ENCODE peak calls at places on chromosomes 5 and 9, in nine cellular contexts. C is GM12878; V is colonic mucosa; W is pancreas; U is lower lobe of right lung; I is left ventricle myocardium inferior; O is suprapubic skin; Y is CD4-positive, alpha-beta memory T cell; P is body of pancreas. L is an unnamed sample.
A peak's percentile ranks its signal among the peaks of the same experiment; 100 is the strongest.

GRCh38 chr5:33433303-33434255 is 7.2 kb upstream of the TARS1 start:
- DNase-seq in C (no peak), V (peak; percentile 49), W (no peak), U (no peak), I (no peak), O (no peak), Y (no peak), P (no peak), L (no peak)

GRCh38 chr9:68920921-68921320 is 93.0 kb downstream of the PRKACG start:
- DNase-seq in C (no peak), V (no peak), W (no peak), U (no peak), I (no peak), O (no peak), Y (no peak), P (no peak), L (no peak)

GRCh38 chr5:14665949-14666741 is 1.6 kb downstream of the OTULIN start:
- DNase-seq in C (no peak), V (peak; percentile 50), W (no peak), U (no peak), I (no peak), O (no peak), Y (peak; percentile 51), P (peak; percentile 24), L (peak; percentile 49)

GRCh38 chr9:94870793-94871558 is 144.5 kb downstream of the AOPEP start:
- DNase-seq in C (no peak), V (peak; percentile 17), W (no peak), U (no peak), I (peak; percentile 65), O (no peak), Y (peak; percentile 92), P (no peak), L (no peak)

GRCh38 chr5:124801551-124801950 is 55.1 kb upstream of the ZNF608 start:
- DNase-seq in C (no peak), V (no peak), W (no peak), U (no peak), I (no peak), O (no peak), Y (no peak), P (no peak), L (no peak)

GRCh38 chr9:131503626-131504465 is 1.1 kb downstream of the POMT1 start:
- DNase-seq in C (no peak), V (no peak), W (no peak), U (no peak), I (no peak), O (no peak), Y (peak; percentile 66), P (no peak), L (peak; percentile 41)

GRCh38 chr9:523444-523843 is 308.8 kb downstream of the DOCK8 start:
- DNase-seq in C (no peak), V (no peak), W (no peak), U (no peak), I (no peak), O (no peak), Y (no peak), P (no peak), L (no peak)

GRCh38 chr5:157308826-157309465 is 43.0 kb downstream of the CYFIP2 start:
- DNase-seq in C (peak; percentile 27), V (no peak), W (no peak), U (no peak), I (no peak), O (no peak), Y (peak; percentile 37), P (no peak), L (no peak)

GRCh38 chr5:73786043-73786831 is 160.2 kb downstream of the ARHGEF28 start:
- DNase-seq in C (no peak), V (no peak), W (no peak), U (no peak), I (no peak), O (no peak), Y (no peak), P (no peak), L (peak; percentile 49)

GRCh38 chr5:123035950-123036390 is 555 bp downstream of the PPIC start:
- DNase-seq in C (no peak), V (peak; percentile 59), W (peak; percentile 64), U (peak; percentile 81), I (peak; percentile 53), O (peak; percentile 78), Y (no peak), P (peak; percentile 71), L (peak; percentile 71)

GRCh38 chr9:100322954-100323536 is 29.7 kb downstream of the TEX10 start:
- DNase-seq in C (no peak), V (no peak), W (no peak), U (no peak), I (no peak), O (no peak), Y (no peak), P (peak; percentile 15), L (peak; percentile 53)

GRCh38 chr9:115941561-115942315 is 211.9 kb upstream of the PAPPA start:
- DNase-seq in C (no peak), V (no peak), W (no peak), U (no peak), I (no peak), O (no peak), Y (no peak), P (no peak), L (no peak)
- H3K27ac ChIP-seq in C (no peak overlapping the region), V (no peak overlapping the region), W (no peak overlapping the region), U (no peak overlapping the region), I (peak overlapping the region; percentile 92), O (no peak overlapping the region), Y (no peak overlapping the region), P (no peak overlapping the region), L (peak overlapping the region; percentile 89)

DNA sequence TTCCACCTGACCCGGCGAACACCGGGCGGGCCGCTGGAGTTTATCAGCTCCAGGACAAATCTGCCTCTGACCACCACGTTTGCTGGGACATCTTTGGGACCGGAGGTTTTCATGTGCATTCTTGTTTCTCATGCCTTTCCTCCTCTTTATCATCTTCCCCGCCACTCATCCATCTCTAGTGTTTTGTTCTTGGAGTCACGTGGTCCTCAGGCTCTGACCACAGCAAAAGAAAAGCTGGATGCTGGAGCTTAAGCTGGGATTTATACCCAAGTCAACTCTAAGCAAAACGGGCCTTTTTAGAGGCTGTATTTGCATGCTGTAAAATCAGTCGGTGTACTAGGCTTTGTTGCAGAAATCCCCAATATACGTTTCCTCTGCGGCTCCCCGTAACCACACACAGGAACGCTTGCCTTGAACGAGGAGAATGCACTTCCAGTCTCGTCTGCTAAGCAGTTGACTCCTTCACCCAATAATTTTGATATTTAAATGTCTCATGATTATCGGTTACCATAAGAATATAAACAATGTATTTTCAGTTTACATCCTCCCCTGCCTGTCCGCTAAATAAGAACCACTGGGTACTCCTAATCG is 642 bp upstream of the NDUFS6 start:
- DNase-seq in C (no peak), V (peak; percentile 38), W (no peak), U (no peak), I (no peak), O (peak; percentile 21), Y (peak; percentile 73), P (no peak), L (no peak)
- H3K36me3 ChIP-seq in C (peaks cover 29% of the 10 kb centered on the region), V (no peaks in the 10 kb centered on the region), W (peaks cover 4% of the 10 kb centered on the region), U (peaks cover 49% of the 10 kb centered on the region), I (peaks cover 57% of the 10 kb centered on the region), O (peaks cover 52% of the 10 kb centered on the region), Y (peaks cover 40% of the 10 kb centered on the region), P (peaks cover 5% of the 10 kb centered on the region), L (no peaks in the 10 kb centered on the region)

DNA sequence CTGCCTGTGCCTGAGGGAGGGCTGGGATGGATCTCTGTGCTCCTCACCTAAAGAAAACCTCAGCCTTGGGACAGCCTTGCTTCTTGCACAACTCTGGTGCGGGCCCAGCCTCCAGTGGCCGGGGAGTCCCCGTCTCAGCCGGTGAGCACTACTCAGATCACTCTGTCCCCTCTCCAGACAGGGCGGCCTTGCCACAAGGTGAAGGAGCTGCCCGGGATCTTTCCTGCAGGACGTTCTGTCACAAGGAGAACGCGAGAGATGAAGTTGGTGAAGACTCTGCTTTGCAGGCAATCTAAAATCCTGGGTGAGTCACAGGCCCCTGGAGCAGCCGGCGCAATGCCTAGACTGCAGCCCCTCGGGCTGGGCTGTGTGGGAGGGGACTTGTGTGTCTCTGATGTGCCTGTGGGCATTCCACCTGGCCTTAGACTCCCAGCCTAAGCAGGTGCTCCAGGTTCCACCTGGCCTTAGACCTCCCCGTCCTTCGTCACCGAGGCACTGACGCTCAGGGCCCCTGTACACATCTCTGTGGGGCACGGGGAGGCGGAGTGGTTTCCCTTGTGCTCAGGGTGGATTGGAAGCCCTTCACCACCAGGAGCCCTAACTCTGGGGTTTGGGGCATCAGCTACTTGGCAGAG is 15.2 kb upstream of the IRX4 start:
- DNase-seq in C (no peak), V (no peak), W (no peak), U (peak; percentile 33), I (no peak), O (no peak), Y (no peak), P (no peak), L (no peak)
- H3K27ac ChIP-seq in C (no peak overlapping the region), V (no peak overlapping the region), W (no peak overlapping the region), U (no peak overlapping the region), I (no peak overlapping the region), O (no peak overlapping the region), Y (no peak overlapping the region), P (no peak overlapping the region), L (no peak overlapping the region)

GRCh38 chr5:126808619-126809018 is 31.7 kb downstream of the LMNB1 start:
- DNase-seq in C (no peak), V (no peak), W (no peak), U (no peak), I (no peak), O (no peak), Y (peak; percentile 38), P (no peak), L (peak; percentile 32)
- H3K36me3 ChIP-seq in C (peaks cover 39% of the 10 kb centered on the region), V (peaks cover 6% of the 10 kb centered on the region), W (no peaks in the 10 kb centered on the region), U (no peaks in the 10 kb centered on the region), I (no peaks in the 10 kb centered on the region), O (peaks cover 3% of the 10 kb centered on the region), Y (peaks cover 4% of the 10 kb centered on the region), P (no peaks in the 10 kb centered on the region), L (no peaks in the 10 kb centered on the region)

GRCh38 chr5:148969291-148969690 is 93.6 kb downstream of the SH3TC2 start:
- DNase-seq in C (no peak), V (no peak), W (no peak), U (no peak), I (no peak), O (no peak), Y (no peak), P (no peak), L (no peak)

GRCh38 chr5:148966348-148966747 is 96.5 kb downstream of the SH3TC2 start:
- DNase-seq in C (no peak), V (no peak), W (no peak), U (peak; percentile 71), I (no peak), O (no peak), Y (no peak), P (peak; percentile 35), L (no peak)

GRCh38 chr5:148968311-148968710 is 94.6 kb downstream of the SH3TC2 start:
- DNase-seq in C (no peak), V (no peak), W (no peak), U (no peak), I (no peak), O (no peak), Y (no peak), P (no peak), L (no peak)

GRCh38 chr5:148966937-148967336 is 95.9 kb downstream of the SH3TC2 start:
- DNase-seq in C (no peak), V (peak; percentile 7), W (no peak), U (no peak), I (no peak), O (no peak), Y (no peak), P (no peak), L (no peak)

GRCh38 chr5:148967783-148968182 is 95.1 kb downstream of the SH3TC2 start:
- DNase-seq in C (no peak), V (peak; percentile 33), W (no peak), U (no peak), I (no peak), O (no peak), Y (no peak), P (no peak), L (peak; percentile 59)
- H3K27ac ChIP-seq in C (no peak overlapping the region), V (no peak overlapping the region), W (no peak overlapping the region), U (peak overlapping the region; percentile 33), I (peak overlapping the region; percentile 51), O (peak overlapping the region; percentile 92), Y (no peak overlapping the region), P (no peak overlapping the region), L (peak overlapping the region; percentile 58)

L was measured in hepatocyte.